ENCODE peak calls at places on chromosomes 13 and 19, in six cellular contexts. L is left lung, J is A549, S is tibial artery, U is hepatocyte, Z is epithelial cell of esophagus. N is an unnamed sample.
A peak's percentile ranks its signal among the peaks of the same experiment; 100 is the strongest.

GRCh38 chr13:100273138-100273537 is 184.2 kb downstream of the PCCA start:
- DNase-seq in U (no peak), J (no peak), S (no peak), L (no peak), Z (no peak), N (no peak)

GRCh38 chr19:46784262-46785053 is 3.9 kb downstream of the SLC1A5 start:
- DNase-seq in U (peak; percentile 84), S (peak; percentile 75), Z (peak; percentile 96), J (peak; percentile 97), L (peak; percentile 88), N (peak; percentile 81)

GRCh38 chr13:99399623-99399974 is 92.4 kb upstream of the GPR183 start:
- DNase-seq in U (no peak), L (no peak), J (no peak), Z (no peak), S (no peak), N (peak; percentile 63)

GRCh38 chr19:34428549-34429285 is 536 bp downstream of the UBA2 start:
- DNase-seq in J (peak; percentile 66), Z (peak; percentile 58), U (peak; percentile 58), S (peak; percentile 51), L (peak; percentile 34), N (peak; percentile 85)

GRCh38 chr13:48574036-48574796 is 41.3 kb upstream of the RCBTB2 start:
- DNase-seq in S (no peak), Z (peak; percentile 46), L (no peak), U (no peak), J (no peak), N (no peak)

GRCh38 chr19:33712268-33712667 is 84.4 kb upstream of the KCTD15 start:
- DNase-seq in L (peak; percentile 15), U (no peak), J (no peak), Z (no peak), S (no peak), N (peak; percentile 42)

GRCh38 chr13:49356224-49356623 is 87.6 kb downstream of the CAB39L start:
- DNase-seq in J (no peak), Z (peak; percentile 70), S (no peak), U (no peak), L (no peak), N (no peak)

GRCh38 chr13:25871389-25872125 is 180.3 kb downstream of the SHISA2 start:
- DNase-seq in Z (no peak), L (no peak), U (no peak), S (no peak), J (no peak), N (no peak)

GRCh38 chr13:106523566-106523965 is 11.9 kb downstream of the EFNB2 start:
- DNase-seq in J (no peak), S (no peak), Z (peak; percentile 72), U (no peak), L (no peak), N (no peak)

GRCh38 chr19:4414800-4415251 is 12.4 kb downstream of the CHAF1A start:
- DNase-seq in Z (no peak), J (no peak), S (no peak), L (no peak), U (no peak), N (no peak)

GRCh38 chr19:5026706-5027273 is 57.9 kb downstream of the KDM4B start:
- DNase-seq in J (no peak), L (no peak), U (no peak), Z (no peak), S (no peak), N (no peak)

GRCh38 chr13:110799246-110800236 is 86.0 kb downstream of the ING1 start:
- DNase-seq in Z (no peak), J (no peak), U (peak; percentile 73), L (peak; percentile 63), S (peak; percentile 38), N (peak; percentile 85)

GRCh38 chr13:75165543-75166230 is 316.3 kb downstream of the TBC1D4 start:
- DNase-seq in U (no peak), J (no peak), S (no peak), L (no peak), Z (no peak), N (no peak)

GRCh38 chr13:77002590-77003190 is 10.8 kb downstream of the CLN5 start:
- DNase-seq in S (no peak), J (peak; percentile 22), Z (peak; percentile 50), L (no peak), U (peak; percentile 44), N (no peak)

GRCh38 chr13:22700488-22700887 is 480.3 kb upstream of the SGCG start:
- DNase-seq in Z (no peak), S (no peak), L (no peak), U (no peak), J (no peak), N (no peak)

GRCh38 chr13:93700115-93700514 is 473.5 kb downstream of the GPC6 start:
- DNase-seq in S (no peak), J (no peak), L (no peak), Z (no peak), U (no peak), N (no peak)

GRCh38 chr19:13712767-13713201 is 51.5 kb upstream of the MRI1 start:
- DNase-seq in U (no peak), S (no peak), L (no peak), J (no peak), Z (no peak), N (peak; percentile 41)

GRCh38 chr19:36916991-36917390 is 859 bp downstream of the ZNF568 start:
- DNase-seq in J (no peak), L (no peak), U (no peak), Z (peak; percentile 38), S (no peak), N (no peak)

GRCh38 chr19:35545855-35546381 is 492 bp downstream of the TMEM147 start:
- DNase-seq in J (peak; percentile 94), U (peak; percentile 60), L (no peak), Z (peak; percentile 47), S (no peak), N (no peak)

GRCh38 chr13:99269627-99270252 is 11.6 kb upstream of the GPR18 start:
- DNase-seq in Z (peak; percentile 55), S (no peak), L (no peak), J (no peak), U (peak; percentile 59), N (no peak)

GRCh38 chr13:113627136-113627535 is 30.9 kb downstream of the ATP4B start:
- DNase-seq in L (peak; percentile 17), Z (no peak), U (no peak), S (no peak), J (no peak), N (peak; percentile 61)

GRCh38 chr13:33639158-33639557 is 178.8 kb upstream of the RFC3 start:
- DNase-seq in U (peak; percentile 62), S (peak; percentile 66), L (no peak), J (no peak), Z (peak; percentile 65), N (no peak)

GRCh38 chr19:4815426-4816387 is 15.8 kb downstream of the TICAM1 start:
- DNase-seq in Z (peak; percentile 90), J (peak; percentile 91), U (peak; percentile 93), L (peak; percentile 92), S (peak; percentile 92), N (peak; percentile 93)

GRCh38 chr13:48370815-48371214 is 42.1 kb downstream of the LPAR6 start:
- DNase-seq in Z (no peak), L (no peak), S (no peak), J (no peak), U (no peak), N (no peak)

GRCh38 chr19:10826846-10827245 is 9.2 kb downstream of the TMED1 start:
- DNase-seq in L (no peak), J (no peak), U (no peak), S (no peak), Z (no peak), N (no peak)
- H3K4me3 ChIP-seq in L (no peak overlapping the region), J (no peak overlapping the region), U (no peak overlapping the region), S (no peak overlapping the region), Z (no peak overlapping the region), N (no peak overlapping the region)

GRCh38 chr19:2048959-2049740 is 1.9 kb downstream of the MKNK2 start:
- DNase-seq in U (peak; percentile 31), S (peak; percentile 62), J (no peak), L (no peak), Z (no peak), N (peak; percentile 81)
- H3K4me3 ChIP-seq in U (peak overlapping the region; percentile 99), S (peak overlapping the region; percentile 100), J (peak overlapping the region; percentile 99), L (peak overlapping the region; percentile 92), Z (peak overlapping the region; percentile 96), N (peak overlapping the region; percentile 85)

DNA sequence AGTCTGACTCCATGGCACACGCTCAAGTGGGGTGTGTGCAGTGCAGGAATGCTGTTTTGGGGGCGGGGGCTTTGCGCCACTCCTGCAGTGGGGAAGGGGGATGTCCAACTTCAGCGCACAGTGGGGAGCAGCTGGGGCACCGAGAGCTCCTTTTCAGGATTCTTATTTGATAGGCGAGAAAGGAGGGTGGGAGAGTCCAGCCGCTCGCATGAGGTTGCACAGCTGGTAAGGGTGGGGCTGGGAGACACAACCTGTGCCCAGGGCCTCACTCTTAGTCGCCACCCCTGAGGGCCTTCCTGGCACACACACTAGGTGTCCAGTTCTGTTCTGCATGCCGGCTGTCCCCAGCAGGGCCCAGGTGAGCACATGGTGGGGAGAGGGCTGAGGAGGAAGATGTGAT is 190.8 kb downstream of the UQCRFS1 start:
- DNase-seq in L (no peak), Z (no peak), U (no peak), S (no peak), J (no peak), N (peak; percentile 38)
- H3K4me3 ChIP-seq in L (no peak overlapping the region), Z (no peak overlapping the region), U (no peak overlapping the region), S (no peak overlapping the region), J (no peak overlapping the region), N (no peak overlapping the region)

GRCh38 chr19:8600816-8601215 is 9.7 kb downstream of the ADAMTS10 start:
- DNase-seq in U (no peak), Z (no peak), L (no peak), S (no peak), J (no peak), N (no peak)
- H3K4me3 ChIP-seq in U (no peak overlapping the region), Z (no peak overlapping the region), L (no peak overlapping the region), S (no peak overlapping the region), J (no peak overlapping the region), N (no peak overlapping the region)

DNA sequence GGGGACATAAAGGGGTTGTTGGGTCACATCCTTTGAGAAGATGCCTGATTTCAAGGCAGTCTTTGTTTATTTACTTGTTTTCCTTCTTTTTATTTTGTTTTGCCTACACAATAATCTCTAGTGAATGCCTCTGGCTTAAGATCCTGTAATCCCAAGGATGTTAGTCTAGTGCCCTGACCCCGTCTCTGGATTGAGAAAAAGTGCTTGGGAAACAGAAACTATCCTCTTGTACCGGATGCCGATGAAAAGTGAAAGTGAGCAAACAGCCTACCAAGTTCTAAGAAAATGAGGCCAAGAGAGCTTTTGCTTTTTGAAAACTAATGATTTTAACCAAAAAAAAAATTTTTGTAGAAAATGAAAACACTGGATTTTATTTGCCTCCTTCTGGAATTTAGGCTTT is 42.1 kb upstream of the C1QTNF9 start:
- DNase-seq in J (no peak), Z (no peak), S (no peak), L (no peak), U (no peak), N (no peak)
- H3K4me3 ChIP-seq in J (no peak overlapping the region), Z (no peak overlapping the region), S (peak overlapping the region; percentile 2), L (no peak overlapping the region), U (no peak overlapping the region), N (no peak overlapping the region)

GRCh38 chr19:1076951-1077350 is 10.0 kb downstream of the ARHGAP45 start:
- DNase-seq in S (peak; percentile 65), L (peak; percentile 86), J (no peak), Z (peak; percentile 66), U (no peak), N (peak; percentile 87)
- H3K4me3 ChIP-seq in S (no peak overlapping the region), L (no peak overlapping the region), J (no peak overlapping the region), Z (peak overlapping the region; percentile 15), U (no peak overlapping the region), N (no peak overlapping the region)

DNA sequence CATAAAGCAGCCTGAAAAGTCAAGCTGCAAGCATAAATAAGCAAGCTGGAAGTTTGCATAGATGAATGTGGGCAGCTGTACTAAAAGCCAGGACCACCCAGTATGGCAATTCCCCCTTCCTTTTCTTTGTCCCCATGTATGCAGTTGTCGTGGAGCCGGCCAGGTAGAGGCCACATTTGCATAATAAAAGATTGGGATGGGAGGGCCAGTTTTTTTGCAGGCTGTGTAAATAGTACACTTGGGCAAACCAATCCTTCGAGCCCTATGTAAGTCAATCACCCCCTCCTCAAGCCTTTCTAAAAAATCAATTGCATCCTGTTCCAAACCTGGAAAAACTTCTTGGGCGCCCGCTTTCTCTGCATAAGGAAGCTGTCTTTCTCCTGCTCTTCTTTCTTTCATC is 13.1 kb upstream of the ZNF99 start:
- DNase-seq in U (no peak), Z (no peak), J (no peak), S (no peak), L (no peak), N (no peak)
- H3K4me3 ChIP-seq in U (no peak overlapping the region), Z (no peak overlapping the region), J (no peak overlapping the region), S (no peak overlapping the region), L (no peak overlapping the region), N (no peak overlapping the region)

N was measured in aorta.